ENCODE peak calls at places on chromosome 1, in four cellular contexts. One of them, this sample, is unnamed.
A peak's percentile ranks its signal among the peaks of the same experiment; 100 is the strongest.

GRCh38 chr1:36603461-36603860 is 120.7 kb upstream of the CSF3R start:
- DNase-seq in foreskin fibroblast: no peak
- DNase-seq in putamen: no peak
- DNase-seq in CD8-positive, alpha-beta T cell: no peak
- DNase-seq in this sample: no peak

GRCh38 chr1:204348722-204349121 is 11.0 kb downstream of the PLEKHA6 start:
- DNase-seq in putamen: no peak
- DNase-seq in foreskin fibroblast: peak; percentile 42
- DNase-seq in CD8-positive, alpha-beta T cell: no peak
- DNase-seq in this sample: no peak

GRCh38 chr1:179575497-179576314 is at the start of gene NPHS2:
- DNase-seq in CD8-positive, alpha-beta T cell: no peak
- DNase-seq in foreskin fibroblast: no peak
- DNase-seq in putamen: no peak
- DNase-seq in this sample: no peak

GRCh38 chr1:117013310-117013850 is 11.8 kb downstream of the CD101 start:
- DNase-seq in foreskin fibroblast: no peak
- DNase-seq in putamen: no peak
- DNase-seq in CD8-positive, alpha-beta T cell: no peak
- DNase-seq in this sample: no peak

GRCh38 chr1:39047374-39048229 is 21.5 kb downstream of the NDUFS5 start:
- DNase-seq in foreskin fibroblast: peak; percentile 83
- DNase-seq in putamen: no peak
- DNase-seq in CD8-positive, alpha-beta T cell: no peak
- DNase-seq in this sample: no peak

GRCh38 chr1:203480525-203481084 is 5.0 kb downstream of the PRELP start:
- DNase-seq in CD8-positive, alpha-beta T cell: peak; percentile 63
- DNase-seq in foreskin fibroblast: peak; percentile 91
- DNase-seq in putamen: no peak
- DNase-seq in this sample: no peak

GRCh38 chr1:67339623-67340343 is 32.1 kb downstream of the IL12RB2 start:
- DNase-seq in CD8-positive, alpha-beta T cell: no peak
- DNase-seq in putamen: peak; percentile 51
- DNase-seq in foreskin fibroblast: peak; percentile 49
- DNase-seq in this sample: no peak

GRCh38 chr1:9917901-9918300 is 7.8 kb upstream of the CTNNBIP1 start:
- DNase-seq in putamen: no peak
- DNase-seq in foreskin fibroblast: no peak
- DNase-seq in CD8-positive, alpha-beta T cell: no peak
- DNase-seq in this sample: no peak

GRCh38 chr1:222711319-222712252 is 705 bp downstream of the AIDA start:
- DNase-seq in CD8-positive, alpha-beta T cell: peak; percentile 73
- DNase-seq in putamen: peak; percentile 65
- DNase-seq in foreskin fibroblast: peak; percentile 63
- DNase-seq in this sample: peak; percentile 16

GRCh38 chr1:2099871-2100774 is 49.9 kb downstream of the PRKCZ start:
- DNase-seq in putamen: no peak
- DNase-seq in foreskin fibroblast: no peak
- DNase-seq in CD8-positive, alpha-beta T cell: no peak
- DNase-seq in this sample: no peak

GRCh38 chr1:23174383-23175110 is 5.9 kb upstream of the LUZP1 start:
- DNase-seq in foreskin fibroblast: no peak
- DNase-seq in CD8-positive, alpha-beta T cell: no peak
- DNase-seq in putamen: no peak
- DNase-seq in this sample: no peak

GRCh38 chr1:243732627-243733026 is 117.4 kb downstream of the AKT3 start:
- DNase-seq in putamen: no peak
- DNase-seq in CD8-positive, alpha-beta T cell: no peak
- DNase-seq in foreskin fibroblast: no peak
- DNase-seq in this sample: no peak

GRCh38 chr1:234135501-234135900 is 231.0 kb downstream of the SLC35F3 start:
- DNase-seq in CD8-positive, alpha-beta T cell: no peak
- DNase-seq in foreskin fibroblast: no peak
- DNase-seq in putamen: no peak
- DNase-seq in this sample: no peak

GRCh38 chr1:239997515-239998311 is 94.0 kb upstream of the FMN2 start:
- DNase-seq in foreskin fibroblast: no peak
- DNase-seq in CD8-positive, alpha-beta T cell: no peak
- DNase-seq in putamen: no peak
- DNase-seq in this sample: no peak

GRCh38 chr1:29122987-29123870 is 474 bp downstream of the TMEM200B start:
- DNase-seq in CD8-positive, alpha-beta T cell: peak; percentile 51
- DNase-seq in putamen: no peak
- DNase-seq in foreskin fibroblast: no peak
- DNase-seq in this sample: no peak

GRCh38 chr1:20069932-20070331 is at the start of gene PLA2G5:
- DNase-seq in putamen: peak; percentile 66
- DNase-seq in foreskin fibroblast: no peak
- DNase-seq in CD8-positive, alpha-beta T cell: no peak
- DNase-seq in this sample: no peak

GRCh38 chr1:199687321-199687720 is 340.2 kb upstream of the NR5A2 start:
- DNase-seq in foreskin fibroblast: peak; percentile 28
- DNase-seq in CD8-positive, alpha-beta T cell: no peak
- DNase-seq in putamen: no peak
- DNase-seq in this sample: no peak

GRCh38 chr1:25546193-25546592 is 2.8 kb downstream of the LDLRAP1 start:
- DNase-seq in CD8-positive, alpha-beta T cell: no peak
- DNase-seq in putamen: no peak
- DNase-seq in foreskin fibroblast: no peak
- DNase-seq in this sample: no peak

GRCh38 chr1:29470087-29470787 is 233.9 kb downstream of the PTPRU start:
- DNase-seq in foreskin fibroblast: no peak
- DNase-seq in putamen: no peak
- DNase-seq in CD8-positive, alpha-beta T cell: no peak
- DNase-seq in this sample: no peak

GRCh38 chr1:14602131-14602530 is 3.6 kb downstream of the KAZN start:
- DNase-seq in foreskin fibroblast: no peak
- DNase-seq in CD8-positive, alpha-beta T cell: no peak
- DNase-seq in putamen: peak; percentile 47
- DNase-seq in this sample: no peak

GRCh38 chr1:219784660-219785391 is 143.5 kb downstream of the SLC30A10 start:
- DNase-seq in foreskin fibroblast: peak; percentile 46
- DNase-seq in CD8-positive, alpha-beta T cell: no peak
- DNase-seq in putamen: no peak
- DNase-seq in this sample: no peak

GRCh38 chr1:233393084-233393840 is 65.7 kb downstream of the MAP3K21 start:
- DNase-seq in foreskin fibroblast: no peak
- DNase-seq in CD8-positive, alpha-beta T cell: no peak
- DNase-seq in putamen: no peak
- DNase-seq in this sample: no peak